ENCODE peak calls at places on chromosomes 3 and 15, in nine cellular contexts. L is substantia nigra, F is upper lobe of right lung, B is hepatocyte, K is RWPE1, Z is left ventricle myocardium inferior, A is fibroblast of lung, G is body of pancreas, V is right cardiac atrium. Q is an unnamed sample.
A peak's percentile ranks its signal among the peaks of the same experiment; 100 is the strongest.

GRCh38 chr15:61556037-61556648 is 327.0 kb upstream of the RORA start:
- DNase-seq in L (no peak), F (no peak), B (no peak), K (peak; percentile 33), Z (no peak), A (peak; percentile 81), G (no peak), V (no peak), Q (no peak)

GRCh38 chr3:13015286-13016082 is 57.7 kb downstream of the IQSEC1 start:
- DNase-seq in L (no peak), F (peak; percentile 81), B (no peak), K (no peak), Z (no peak), A (no peak), G (no peak), V (peak; percentile 75), Q (peak; percentile 41)

GRCh38 chr3:197798863-197799262 is 7.8 kb downstream of the LRCH3 start:
- DNase-seq in L (no peak), F (no peak), B (no peak), K (no peak), Z (no peak), A (no peak), G (no peak), V (no peak), Q (no peak)

GRCh38 chr3:172305552-172305951 is 142.7 kb downstream of the GHSR start:
- DNase-seq in L (no peak), F (no peak), B (peak; percentile 74), K (peak; percentile 43), Z (no peak), A (peak; percentile 83), G (no peak), V (no peak), Q (no peak)

GRCh38 chr3:94928921-94929320 is 866.1 kb downstream of the NSUN3 start:
- DNase-seq in L (no peak), F (no peak), B (peak; percentile 70), K (peak; percentile 36), Z (no peak), A (peak; percentile 74), G (no peak), V (no peak), Q (no peak)

GRCh38 chr3:51637941-51638471 is 33.0 kb upstream of the TEX264 start:
- DNase-seq in L (no peak), F (no peak), B (peak; percentile 80), K (peak; percentile 63), Z (no peak), A (peak; percentile 43), G (peak; percentile 20), V (no peak), Q (no peak)

GRCh38 chr3:186496016-186496415 is 48.2 kb downstream of the CRYGS start:
- DNase-seq in L (no peak), F (no peak), B (no peak), K (no peak), Z (no peak), A (no peak), G (no peak), V (no peak), Q (no peak)

GRCh38 chr15:73345658-73346057 is 23.1 kb downstream of the HCN4 start:
- DNase-seq in L (no peak), F (no peak), B (no peak), K (no peak), Z (no peak), A (no peak), G (no peak), V (no peak), Q (no peak)

GRCh38 chr3:20028846-20029430 is 11.3 kb upstream of the KAT2B start:
- DNase-seq in L (no peak), F (no peak), B (no peak), K (no peak), Z (no peak), A (peak; percentile 9), G (no peak), V (no peak), Q (no peak)

GRCh38 chr3:29065211-29065785 is 215.6 kb upstream of the RBMS3 start:
- DNase-seq in L (no peak), F (peak; percentile 86), B (peak; percentile 87), K (peak; percentile 78), Z (peak; percentile 27), A (peak; percentile 99), G (peak; percentile 64), V (peak; percentile 82), Q (no peak)

GRCh38 chr3:168051579-168052183 is 44.0 kb downstream of the GOLIM4 start:
- DNase-seq in L (no peak), F (no peak), B (no peak), K (no peak), Z (no peak), A (peak; percentile 70), G (no peak), V (no peak), Q (no peak)

GRCh38 chr3:178275311-178275710 is 260.9 kb upstream of the KCNMB2 start:
- DNase-seq in L (no peak), F (no peak), B (no peak), K (no peak), Z (no peak), A (no peak), G (no peak), V (no peak), Q (no peak)

GRCh38 chr15:29569533-29570092 is 252.7 kb downstream of the TJP1 start:
- DNase-seq in L (no peak), F (no peak), B (no peak), K (no peak), Z (no peak), A (no peak), G (no peak), V (no peak), Q (no peak)

GRCh38 chr15:80778964-80779657 is at the start of gene CEMIP:
- DNase-seq in L (peak; percentile 6), F (peak; percentile 89), B (peak; percentile 91), K (peak; percentile 86), Z (peak; percentile 64), A (peak; percentile 69), G (peak; percentile 71), V (peak; percentile 90), Q (no peak)

GRCh38 chr15:100910556-100910955 is 8.6 kb upstream of the LRRK1 start:
- DNase-seq in L (no peak), F (no peak), B (no peak), K (no peak), Z (no peak), A (no peak), G (no peak), V (no peak), Q (no peak)

GRCh38 chr3:36496734-36497133 is 116.4 kb downstream of the STAC start:
- DNase-seq in L (no peak), F (no peak), B (no peak), K (peak; percentile 13), Z (no peak), A (peak; percentile 88), G (no peak), V (no peak), Q (no peak)

GRCh38 chr3:108088697-108089096 is 2.1 kb downstream of the CD47 start:
- DNase-seq in L (no peak), F (no peak), B (no peak), K (peak; percentile 26), Z (no peak), A (peak; percentile 59), G (no peak), V (no peak), Q (no peak)

GRCh38 chr3:31167666-31168065 is 273.2 kb upstream of the GADL1 start:
- DNase-seq in L (no peak), F (no peak), B (no peak), K (no peak), Z (no peak), A (peak; percentile 52), G (no peak), V (no peak), Q (no peak)

GRCh38 chr3:120908803-120909601 is 997 bp downstream of the STXBP5L start:
- DNase-seq in L (no peak), F (no peak), B (no peak), K (no peak), Z (no peak), A (no peak), G (peak; percentile 17), V (no peak), Q (no peak)
- H3K27ac ChIP-seq in L (no peak overlapping the region), F (no peak overlapping the region), B (no peak overlapping the region), K (no peak overlapping the region), Z (no peak overlapping the region), A (no peak overlapping the region), G (no peak overlapping the region), V (no peak overlapping the region), Q (no peak overlapping the region)

DNA sequence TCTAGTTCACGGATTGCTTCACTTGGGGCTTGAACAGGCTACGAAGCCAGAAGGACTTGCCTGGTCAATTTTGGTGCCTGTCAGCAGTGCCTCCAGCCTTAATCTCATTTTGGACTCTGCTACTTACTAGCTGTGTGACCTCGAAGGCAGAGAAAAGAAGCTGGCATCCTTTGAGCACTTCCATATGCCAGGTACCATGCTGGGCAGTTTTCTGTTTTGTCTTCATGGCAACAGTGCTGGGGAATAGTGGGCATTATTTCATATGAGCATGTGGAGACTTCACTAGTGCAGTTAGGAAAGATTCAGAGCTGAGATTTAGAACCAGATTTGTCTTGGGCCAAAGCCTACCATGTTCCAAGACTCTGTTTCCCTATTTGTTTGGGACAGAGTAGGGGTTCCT is 92.2 kb downstream of the LRTM1 start:
- DNase-seq in L (no peak), F (no peak), B (no peak), K (no peak), Z (no peak), A (no peak), G (no peak), V (no peak), Q (no peak)
- H3K27ac ChIP-seq in L (no peak overlapping the region), F (no peak overlapping the region), B (no peak overlapping the region), K (no peak overlapping the region), Z (no peak overlapping the region), A (no peak overlapping the region), G (no peak overlapping the region), V (no peak overlapping the region), Q (no peak overlapping the region)

GRCh38 chr3:128329491-128330300 is 137.0 kb downstream of the DNAJB8 start:
- DNase-seq in L (no peak), F (peak; percentile 49), B (no peak), K (no peak), Z (no peak), A (no peak), G (peak; percentile 9), V (no peak), Q (no peak)
- H3K27ac ChIP-seq in L (no peak overlapping the region), F (no peak overlapping the region), B (no peak overlapping the region), K (no peak overlapping the region), Z (no peak overlapping the region), A (no peak overlapping the region), G (no peak overlapping the region), V (no peak overlapping the region), Q (no peak overlapping the region)

GRCh38 chr3:100609963-100610362 is 562 bp downstream of the ADGRG7 start:
- DNase-seq in L (no peak), F (no peak), B (no peak), K (no peak), Z (no peak), A (no peak), G (no peak), V (no peak), Q (no peak)

GRCh38 chr3:100611221-100611620 is 1.8 kb downstream of the ADGRG7 start:
- DNase-seq in L (no peak), F (no peak), B (no peak), K (no peak), Z (no peak), A (no peak), G (no peak), V (no peak), Q (no peak)

GRCh38 chr3:100613721-100614390 is 4.5 kb downstream of the ADGRG7 start:
- DNase-seq in L (no peak), F (no peak), B (no peak), K (no peak), Z (no peak), A (no peak), G (no peak), V (no peak), Q (no peak)

GRCh38 chr3:100615684-100616083 is 6.3 kb downstream of the ADGRG7 start:
- DNase-seq in L (no peak), F (no peak), B (no peak), K (no peak), Z (no peak), A (peak; percentile 65), G (no peak), V (no peak), Q (no peak)

GRCh38 chr3:100614941-100615340 is 5.5 kb downstream of the ADGRG7 start:
- DNase-seq in L (no peak), F (no peak), B (no peak), K (no peak), Z (no peak), A (no peak), G (no peak), V (no peak), Q (no peak)
- H3K27ac ChIP-seq in L (no peak overlapping the region), F (no peak overlapping the region), B (no peak overlapping the region), K (no peak overlapping the region), Z (no peak overlapping the region), A (no peak overlapping the region), G (no peak overlapping the region), V (no peak overlapping the region), Q (no peak overlapping the region)